ENCODE peak calls at places on chromosomes 16 and 17, in six cellular contexts. One of them, this sample, is unnamed. For H3K36me3 and H3K27me3, the result is how much of the 10 kb centered on the place peaks cover.

GRCh38 chr17:79023886-79024771 is at the start of gene C1QTNF1:
- DNase-seq in HepG2: no peak
- DNase-seq in BE2C: peak
- DNase-seq in IMR-90: peak
- DNase-seq in transverse colon: peak
- DNase-seq in hepatocyte: peak
- DNase-seq in this sample: no peak

GRCh38 chr17:51608251-51608933 is 348.0 kb downstream of the UTP18 start:
- DNase-seq in IMR-90: no peak
- DNase-seq in transverse colon: no peak
- DNase-seq in HepG2: peak
- DNase-seq in hepatocyte: no peak
- DNase-seq in BE2C: no peak
- DNase-seq in this sample: no peak

GRCh38 chr17:16442594-16443389 is 27.4 kb downstream of the TRPV2 start:
- DNase-seq in HepG2: no peak
- DNase-seq in hepatocyte: no peak
- DNase-seq in IMR-90: no peak
- DNase-seq in BE2C: no peak
- DNase-seq in transverse colon: no peak
- DNase-seq in this sample: no peak

GRCh38 chr16:3751878-3752277 is 34.6 kb upstream of the TRAP1 start:
- DNase-seq in IMR-90: no peak
- DNase-seq in HepG2: no peak
- DNase-seq in hepatocyte: no peak
- DNase-seq in BE2C: no peak
- DNase-seq in transverse colon: no peak
- DNase-seq in this sample: no peak

GRCh38 chr17:29089601-29090044 is 46.7 kb downstream of the PIPOX start:
- DNase-seq in BE2C: no peak
- DNase-seq in HepG2: no peak
- DNase-seq in transverse colon: peak
- DNase-seq in IMR-90: no peak
- DNase-seq in hepatocyte: no peak
- DNase-seq in this sample: no peak

GRCh38 chr17:21511368-21512195 is 135.4 kb downstream of the KCNJ12 start:
- DNase-seq in HepG2: peak
- DNase-seq in BE2C: peak
- DNase-seq in IMR-90: peak
- DNase-seq in transverse colon: peak
- DNase-seq in hepatocyte: peak
- DNase-seq in this sample: peak

GRCh38 chr17:41965694-41966375 is 760 bp upstream of the CNP start:
- DNase-seq in IMR-90: peak
- DNase-seq in HepG2: peak
- DNase-seq in transverse colon: peak
- DNase-seq in BE2C: no peak
- DNase-seq in hepatocyte: peak
- DNase-seq in this sample: peak

GRCh38 chr17:21313320-21313719 is 28.8 kb downstream of the MAP2K3 start:
- DNase-seq in transverse colon: no peak
- DNase-seq in hepatocyte: no peak
- DNase-seq in BE2C: no peak
- DNase-seq in IMR-90: no peak
- DNase-seq in HepG2: no peak
- DNase-seq in this sample: no peak

GRCh38 chr16:75733305-75734141 is 7.2 kb upstream of the CPHXL start:
- DNase-seq in hepatocyte: peak
- DNase-seq in IMR-90: peak
- DNase-seq in transverse colon: no peak
- DNase-seq in BE2C: no peak
- DNase-seq in HepG2: no peak
- DNase-seq in this sample: no peak

GRCh38 chr17:21275047-21275578 is 9.4 kb upstream of the MAP2K3 start:
- DNase-seq in transverse colon: no peak
- DNase-seq in hepatocyte: peak
- DNase-seq in IMR-90: no peak
- DNase-seq in BE2C: peak
- DNase-seq in HepG2: no peak
- DNase-seq in this sample: no peak

GRCh38 chr17:50813583-50813982 is 21.8 kb upstream of the WFIKKN2 start:
- DNase-seq in HepG2: no peak
- DNase-seq in IMR-90: no peak
- DNase-seq in hepatocyte: no peak
- DNase-seq in BE2C: no peak
- DNase-seq in transverse colon: no peak
- DNase-seq in this sample: no peak

GRCh38 chr17:36641331-36641876 is 40.0 kb downstream of the MRM1 start:
- DNase-seq in IMR-90: no peak
- DNase-seq in HepG2: no peak
- DNase-seq in BE2C: no peak
- DNase-seq in hepatocyte: no peak
- DNase-seq in transverse colon: no peak
- DNase-seq in this sample: no peak

GRCh38 chr16:52068447-52069074 is 478.4 kb downstream of the TOX3 start:
- DNase-seq in BE2C: peak
- DNase-seq in hepatocyte: peak
- DNase-seq in transverse colon: peak
- DNase-seq in HepG2: peak
- DNase-seq in IMR-90: peak
- DNase-seq in this sample: peak

GRCh38 chr16:11111166-11111565 is 144.8 kb downstream of the SOCS1 start:
- DNase-seq in hepatocyte: no peak
- DNase-seq in IMR-90: no peak
- DNase-seq in transverse colon: no peak
- DNase-seq in HepG2: no peak
- DNase-seq in BE2C: no peak
- DNase-seq in this sample: no peak

GRCh38 chr17:64938925-64939474 is 19.7 kb upstream of the LRRC37A3 start:
- DNase-seq in IMR-90: peak
- DNase-seq in hepatocyte: peak
- DNase-seq in BE2C: peak
- DNase-seq in transverse colon: peak
- DNase-seq in HepG2: peak
- DNase-seq in this sample: no peak

GRCh38 chr16:85461814-85462404 is 151.2 kb upstream of the GSE1 start:
- DNase-seq in IMR-90: peak
- DNase-seq in HepG2: no peak
- DNase-seq in BE2C: peak
- DNase-seq in transverse colon: no peak
- DNase-seq in hepatocyte: peak
- DNase-seq in this sample: no peak

GRCh38 chr17:44349553-44350070 is 4.5 kb downstream of the GRN start:
- DNase-seq in HepG2: no peak
- DNase-seq in BE2C: no peak
- DNase-seq in hepatocyte: no peak
- DNase-seq in transverse colon: no peak
- DNase-seq in IMR-90: no peak
- DNase-seq in this sample: no peak

GRCh38 chr16:79334127-79334526 is 266.4 kb downstream of the MAF start:
- DNase-seq in hepatocyte: no peak
- DNase-seq in HepG2: peak
- DNase-seq in BE2C: no peak
- DNase-seq in transverse colon: peak
- DNase-seq in IMR-90: no peak
- DNase-seq in this sample: no peak

GRCh38 chr16:23595951-23596720 is at the start of gene NDUFAB1:
- DNase-seq in HepG2: peak
- DNase-seq in transverse colon: peak
- DNase-seq in hepatocyte: peak
- DNase-seq in BE2C: peak
- DNase-seq in IMR-90: peak
- DNase-seq in this sample: peak

GRCh38 chr16:23595246-23595950 is 718 bp downstream of the NDUFAB1 start:
- DNase-seq in transverse colon: peak
- DNase-seq in hepatocyte: peak
- DNase-seq in IMR-90: no peak
- DNase-seq in HepG2: peak
- DNase-seq in BE2C: no peak
- DNase-seq in this sample: no peak

GRCh38 chr16:23594186-23594585 is 1.9 kb downstream of the NDUFAB1 start:
- DNase-seq in hepatocyte: no peak
- DNase-seq in BE2C: no peak
- DNase-seq in transverse colon: no peak
- DNase-seq in HepG2: no peak
- DNase-seq in IMR-90: no peak
- DNase-seq in this sample: no peak

DNA sequence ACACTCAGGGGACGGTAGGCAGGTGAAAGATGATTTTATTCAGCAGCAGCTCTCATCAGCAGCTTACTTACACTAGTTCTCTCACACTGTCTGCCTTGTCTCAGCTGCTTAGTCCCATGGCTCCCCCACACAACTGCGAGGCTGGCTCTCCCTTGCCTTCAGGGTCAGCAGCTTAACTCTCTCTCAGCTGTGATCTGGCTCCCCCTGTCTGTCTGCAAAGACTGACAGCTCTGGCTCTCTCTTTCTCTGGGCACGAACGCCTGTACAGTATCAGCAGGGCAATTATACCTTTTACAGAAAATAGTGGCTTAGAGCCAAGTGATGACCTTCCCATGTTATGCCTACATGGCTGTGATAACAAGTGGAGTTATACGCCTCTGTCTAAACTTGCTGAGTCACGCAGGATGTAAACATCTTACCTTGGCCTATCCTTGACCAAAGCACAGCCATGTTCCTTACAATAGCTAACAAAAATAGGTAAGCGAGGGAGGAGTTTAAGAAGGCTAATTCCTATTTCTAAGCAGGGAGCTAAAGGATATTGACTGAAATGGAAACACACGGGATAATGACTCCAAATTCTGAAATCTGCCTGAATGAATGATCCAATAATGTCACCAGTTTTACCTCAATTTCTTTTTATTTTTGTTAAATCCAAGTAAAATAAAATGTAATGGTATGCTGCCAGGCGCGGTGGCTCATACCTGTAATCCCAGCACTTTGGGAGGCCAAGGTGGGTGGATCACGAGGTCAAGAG is 1.1 kb upstream of the NDUFAB1 start:
- DNase-seq in hepatocyte: peak
- DNase-seq in BE2C: peak
- DNase-seq in IMR-90: no peak
- DNase-seq in HepG2: peak
- DNase-seq in transverse colon: peak
- DNase-seq in this sample: peak
- TF ChIP-seq CTCF in hepatocyte: peak
- TF ChIP-seq CTCF in BE2C: peak
- TF ChIP-seq CTCF in IMR-90: no peak
- TF ChIP-seq CTCF in HepG2: peak
- TF ChIP-seq CTCF in transverse colon: no peak
- TF ChIP-seq CTCF in this sample: peak

DNA sequence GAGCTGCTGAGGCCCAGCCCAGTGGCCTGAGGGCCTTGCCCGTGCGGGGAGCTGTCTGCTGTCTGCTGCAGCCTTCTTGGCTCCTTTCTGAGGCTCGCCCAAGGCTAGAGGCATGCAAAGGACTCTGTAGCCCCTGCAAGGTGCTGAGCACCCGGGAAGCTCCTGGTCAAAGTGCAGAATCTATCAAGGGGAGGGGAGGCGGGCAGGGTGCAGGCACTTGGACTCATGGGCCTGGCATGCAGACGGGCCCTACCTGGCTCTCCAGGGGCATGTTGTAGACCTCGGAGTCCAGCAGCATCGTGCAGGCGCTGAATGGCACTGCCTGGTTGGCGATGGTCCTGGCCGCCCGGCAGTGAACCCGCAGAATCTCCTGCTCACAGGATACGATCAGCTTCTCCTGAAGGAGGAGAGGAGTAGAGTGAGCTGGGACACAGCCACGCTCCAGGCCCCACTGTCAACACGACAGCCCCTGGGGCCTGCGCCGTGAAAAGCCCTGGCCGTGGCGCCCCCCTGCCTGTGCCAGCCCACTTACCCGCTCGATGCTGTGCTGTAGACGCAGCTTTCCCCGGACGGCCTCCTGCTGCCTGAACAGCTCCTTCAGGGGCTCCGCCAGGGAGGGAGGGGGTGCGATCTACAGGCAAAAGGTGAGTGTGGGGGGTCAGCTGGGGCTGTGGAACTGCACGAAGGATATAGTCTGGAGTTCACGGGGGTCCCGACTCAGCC is 57.2 kb downstream of the ZNF778 start:
- DNase-seq in BE2C: no peak
- DNase-seq in HepG2: no peak
- DNase-seq in hepatocyte: no peak
- DNase-seq in IMR-90: no peak
- DNase-seq in transverse colon: no peak
- DNase-seq in this sample: no peak
- H3K36me3 ChIP-seq in BE2C: half or more
- H3K36me3 ChIP-seq in HepG2: half or more
- H3K36me3 ChIP-seq in hepatocyte: under half
- H3K36me3 ChIP-seq in IMR-90: half or more
- H3K36me3 ChIP-seq in transverse colon: half or more
- H3K36me3 ChIP-seq in this sample: half or more

DNA sequence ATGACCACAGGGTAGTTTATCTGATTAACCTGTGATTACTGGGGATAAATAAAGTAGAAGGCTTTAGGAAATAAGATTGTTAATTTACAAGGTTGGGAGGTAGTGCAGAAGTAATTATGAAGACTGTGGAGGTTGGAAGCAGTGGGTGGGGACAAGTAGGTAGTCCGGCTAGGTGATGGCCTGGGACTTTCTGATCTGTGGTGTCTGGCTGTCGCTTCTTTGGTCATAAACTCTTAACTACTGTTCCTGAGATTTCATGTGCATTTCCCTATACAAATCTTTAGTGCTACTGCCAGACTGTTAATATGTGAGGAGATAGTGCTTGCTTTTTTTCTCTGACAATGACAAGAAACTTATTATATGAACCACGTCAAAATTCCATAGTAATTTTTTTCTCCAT is 19.5 kb upstream of the HNF1B start:
- DNase-seq in hepatocyte: no peak
- DNase-seq in BE2C: no peak
- DNase-seq in transverse colon: no peak
- DNase-seq in IMR-90: no peak
- DNase-seq in HepG2: no peak
- DNase-seq in this sample: no peak
- H3K27me3 ChIP-seq in hepatocyte: under half
- H3K27me3 ChIP-seq in BE2C: half or more
- H3K27me3 ChIP-seq in transverse colon: under half
- H3K27me3 ChIP-seq in IMR-90: under half
- H3K27me3 ChIP-seq in HepG2: under half
- H3K27me3 ChIP-seq in this sample: under half

DNA sequence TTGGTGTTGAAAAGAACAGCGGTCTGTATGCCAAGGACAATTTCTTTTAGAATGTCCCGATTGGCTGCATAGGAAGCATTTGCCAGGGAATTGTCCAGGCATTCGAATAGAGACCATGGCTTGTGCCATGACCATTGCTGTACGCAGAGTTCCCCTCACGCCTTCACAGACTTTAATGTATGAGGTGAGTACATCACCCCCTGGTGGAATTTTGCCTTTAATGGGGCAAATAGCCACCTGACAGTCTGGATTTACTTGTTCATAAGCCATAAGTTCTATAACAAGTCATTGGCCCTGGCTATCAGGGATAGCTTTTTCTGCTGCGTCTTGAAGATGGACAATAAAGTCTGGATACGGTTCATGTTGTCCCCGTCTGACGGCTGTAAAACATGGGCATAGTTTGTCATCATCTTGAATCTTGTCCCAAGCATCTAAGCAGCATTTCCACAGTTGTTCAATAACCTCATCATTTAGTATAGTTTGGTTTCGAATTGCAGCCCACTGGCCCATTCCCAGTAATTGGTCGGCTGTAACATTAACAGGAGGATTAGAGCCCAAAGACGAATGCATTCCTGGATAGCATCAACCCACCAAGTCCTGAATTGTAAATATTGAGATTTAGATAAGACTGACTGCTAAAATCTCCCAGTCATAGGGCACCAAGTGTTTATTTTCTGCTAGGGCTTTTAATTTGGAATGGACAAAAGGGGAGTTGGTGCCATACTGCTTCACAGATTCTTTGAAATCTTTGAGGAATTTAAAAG is 67.7 kb upstream of the ARL4D start:
- DNase-seq in transverse colon: no peak
- DNase-seq in IMR-90: peak
- DNase-seq in BE2C: no peak
- DNase-seq in hepatocyte: no peak
- DNase-seq in HepG2: no peak
- DNase-seq in this sample: no peak
- TF ChIP-seq CTCF in transverse colon: no peak
- TF ChIP-seq CTCF in IMR-90: peak
- TF ChIP-seq CTCF in BE2C: peak
- TF ChIP-seq CTCF in hepatocyte: no peak
- TF ChIP-seq CTCF in HepG2: peak
- TF ChIP-seq CTCF in this sample: no peak

This sample was measured in bronchial epithelial cell.